ENCODE peak calls at places on chromosomes 13 and 19, in eight cellular contexts. M is Panc1; V is Peyer's patch; X is sigmoid colon; H is uterus; D is CD8-positive, alpha-beta T cell; S is PC-3; C is spleen. Q is an unnamed sample. For H3K36me3 and H3K4me1, the result is how much of the 10 kb centered on the place peaks cover.

GRCh38 chr13:49690133-49690989 is 925 bp downstream of the EBPL start:
- DNase-seq in M (no peak), V (no peak), X (no peak), H (peak), D (no peak), S (peak), C (no peak), Q (peak)

GRCh38 chr13:98675837-98676236 is 76.6 kb downstream of the SLC15A1 start:
- DNase-seq in M (no peak), V (no peak), X (no peak), H (no peak), D (no peak), S (no peak), C (no peak), Q (no peak)

GRCh38 chr19:18650468-18651001 is 13.7 kb downstream of the KLHL26 start:
- DNase-seq in M (no peak), V (no peak), X (peak), H (peak), D (no peak), S (no peak), C (no peak), Q (peak)

GRCh38 chr19:46728208-46728607 is 11.3 kb upstream of the PRKD2 start:
- DNase-seq in M (no peak), V (no peak), X (peak), H (no peak), D (no peak), S (no peak), C (peak), Q (no peak)

GRCh38 chr13:32026619-32027018 is 5.0 kb upstream of the FRY start:
- DNase-seq in M (no peak), V (no peak), X (no peak), H (no peak), D (no peak), S (no peak), C (no peak), Q (no peak)

GRCh38 chr19:47316513-47316912 is 6.9 kb downstream of the C5AR1 start:
- DNase-seq in M (no peak), V (no peak), X (no peak), H (no peak), D (no peak), S (no peak), C (no peak), Q (no peak)

GRCh38 chr19:45186509-45187334 is 8.1 kb downstream of the BLOC1S3 start:
- DNase-seq in M (no peak), V (no peak), X (no peak), H (no peak), D (no peak), S (peak), C (no peak), Q (no peak)

GRCh38 chr13:97322740-97323342 is 100.7 kb downstream of the MBNL2 start:
- DNase-seq in M (no peak), V (no peak), X (no peak), H (no peak), D (no peak), S (no peak), C (no peak), Q (no peak)

GRCh38 chr19:13748169-13748884 is 16.0 kb upstream of the MRI1 start:
- DNase-seq in M (no peak), V (no peak), X (no peak), H (no peak), D (no peak), S (peak), C (no peak), Q (peak)

GRCh38 chr19:31347356-31347755 is 1.9 kb downstream of the TSHZ3 start:
- DNase-seq in M (no peak), V (no peak), X (no peak), H (no peak), D (no peak), S (no peak), C (no peak), Q (no peak)

GRCh38 chr19:3768015-3768747 is 3.8 kb downstream of the RAX2 start:
- DNase-seq in M (no peak), V (no peak), X (no peak), H (no peak), D (no peak), S (no peak), C (no peak), Q (no peak)

GRCh38 chr19:31304877-31305312 is 44.3 kb downstream of the TSHZ3 start:
- DNase-seq in M (no peak), V (no peak), X (peak), H (no peak), D (no peak), S (no peak), C (no peak), Q (no peak)

GRCh38 chr19:30666301-30666803 is 294.2 kb downstream of the ZNF536 start:
- DNase-seq in M (peak), V (peak), X (no peak), H (peak), D (peak), S (peak), C (peak), Q (peak)

GRCh38 chr13:112702983-112703379 is 13.1 kb downstream of the ATP11A start:
- DNase-seq in M (no peak), V (peak), X (peak), H (no peak), D (no peak), S (no peak), C (peak), Q (no peak)

GRCh38 chr13:72726721-72727416 is 560 bp downstream of the MZT1 start:
- DNase-seq in M (no peak), V (peak), X (peak), H (no peak), D (no peak), S (peak), C (peak), Q (peak)

GRCh38 chr19:48510421-48511268 is 990 bp downstream of the LMTK3 start:
- DNase-seq in M (no peak), V (peak), X (peak), H (peak), D (peak), S (peak), C (peak), Q (peak)

GRCh38 chr19:5621945-5622464 is 571 bp downstream of the SAFB2 start:
- DNase-seq in M (no peak), V (no peak), X (peak), H (peak), D (peak), S (peak), C (no peak), Q (peak)

GRCh38 chr13:106151056-106151699 is 384.3 kb downstream of the EFNB2 start:
- DNase-seq in M (no peak), V (no peak), X (no peak), H (no peak), D (no peak), S (peak), C (no peak), Q (peak)

GRCh38 chr19:38264486-38265212 is at the start of gene SPINT2:
- DNase-seq in M (no peak), V (no peak), X (no peak), H (no peak), D (no peak), S (no peak), C (peak), Q (no peak)

GRCh38 chr19:40603071-40603718 is 2.0 kb downstream of the LTBP4 start:
- DNase-seq in M (no peak), V (no peak), X (no peak), H (no peak), D (no peak), S (peak), C (no peak), Q (peak)

GRCh38 chr19:49687566-49688316 is 1.7 kb upstream of the ADM5 start:
- DNase-seq in M (no peak), V (no peak), X (no peak), H (no peak), D (no peak), S (peak), C (no peak), Q (no peak)

GRCh38 chr13:73299787-73300186 is 241.0 kb downstream of the KLF5 start:
- DNase-seq in M (no peak), V (no peak), X (no peak), H (no peak), D (no peak), S (no peak), C (no peak), Q (no peak)

GRCh38 chr19:51186323-51186722 is 38.6 kb upstream of the CD33 start:
- DNase-seq in M (no peak), V (no peak), X (no peak), H (no peak), D (no peak), S (no peak), C (no peak), Q (no peak)

GRCh38 chr13:41144576-41144975 is 12.0 kb upstream of the KBTBD6 start:
- DNase-seq in M (no peak), V (no peak), X (no peak), H (no peak), D (no peak), S (no peak), C (no peak), Q (no peak)

GRCh38 chr19:8367327-8368001 is 3.5 kb downstream of the ANGPTL4 start:
- DNase-seq in M (no peak), V (peak), X (peak), H (peak), D (no peak), S (peak), C (peak), Q (peak)

GRCh38 chr19:52664461-52664860 is 26.3 kb upstream of the ZNF83 start:
- DNase-seq in M (no peak), V (no peak), X (no peak), H (no peak), D (no peak), S (no peak), C (no peak), Q (no peak)

GRCh38 chr13:25902946-25903345 is 148.9 kb downstream of the SHISA2 start:
- DNase-seq in M (no peak), V (no peak), X (no peak), H (no peak), D (no peak), S (no peak), C (no peak), Q (no peak)

GRCh38 chr13:20099319-20099718 is 61.5 kb downstream of the GJA3 start:
- DNase-seq in M (no peak), V (no peak), X (no peak), H (no peak), D (no peak), S (no peak), C (no peak), Q (no peak)
- H3K36me3 ChIP-seq in M (under half), V (under half), X (under half), H (under half), D (under half), S (under half), C (under half), Q (under half)

DNA sequence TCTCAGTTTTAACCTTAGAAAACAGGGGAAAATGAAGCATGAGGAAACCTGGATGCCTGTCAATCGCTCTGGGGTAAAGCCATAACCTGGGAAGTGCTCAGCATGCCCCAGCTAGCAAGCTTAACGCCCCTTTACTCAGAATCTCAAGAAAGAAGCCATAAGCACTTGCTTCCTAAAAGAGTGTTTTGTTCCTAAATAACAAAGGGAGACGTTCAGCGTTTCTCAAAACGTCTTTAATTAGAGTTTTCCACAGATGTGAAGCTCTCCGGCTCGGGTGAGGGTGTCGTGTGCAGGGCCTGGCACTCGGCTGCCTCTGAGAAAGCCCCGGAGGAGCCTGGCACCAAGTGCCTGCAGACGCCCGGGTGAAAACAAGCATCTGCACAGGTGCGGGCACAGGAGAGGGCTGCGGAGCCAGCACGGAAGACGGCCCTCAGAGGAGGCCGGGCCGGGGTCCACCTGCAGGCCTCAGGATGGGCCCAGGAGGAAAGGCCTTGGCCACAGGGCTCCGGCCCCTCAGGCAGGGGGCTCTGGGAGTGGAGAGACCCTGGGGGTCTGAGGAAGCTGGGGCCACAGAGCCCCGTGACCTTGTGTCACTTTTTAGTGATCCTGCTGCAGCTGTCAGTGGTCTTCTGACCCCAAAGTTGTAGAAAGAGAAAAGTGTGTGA is 6.2 kb downstream of the GAS6 start:
- DNase-seq in M (no peak), V (peak), X (no peak), H (no peak), D (no peak), S (no peak), C (no peak), Q (no peak)
- H3K4me1 ChIP-seq in M (under half), V (under half), X (half or more), H (half or more), D (under half), S (under half), C (under half), Q (half or more)

GRCh38 chr13:94607056-94607455 is 5.4 kb downstream of the GPR180 start:
- DNase-seq in M (no peak), V (no peak), X (no peak), H (no peak), D (no peak), S (no peak), C (no peak), Q (no peak)
- H3K36me3 ChIP-seq in M (under half), V (under half), X (under half), H (under half), D (under half), S (under half), C (under half), Q (under half)

DNA sequence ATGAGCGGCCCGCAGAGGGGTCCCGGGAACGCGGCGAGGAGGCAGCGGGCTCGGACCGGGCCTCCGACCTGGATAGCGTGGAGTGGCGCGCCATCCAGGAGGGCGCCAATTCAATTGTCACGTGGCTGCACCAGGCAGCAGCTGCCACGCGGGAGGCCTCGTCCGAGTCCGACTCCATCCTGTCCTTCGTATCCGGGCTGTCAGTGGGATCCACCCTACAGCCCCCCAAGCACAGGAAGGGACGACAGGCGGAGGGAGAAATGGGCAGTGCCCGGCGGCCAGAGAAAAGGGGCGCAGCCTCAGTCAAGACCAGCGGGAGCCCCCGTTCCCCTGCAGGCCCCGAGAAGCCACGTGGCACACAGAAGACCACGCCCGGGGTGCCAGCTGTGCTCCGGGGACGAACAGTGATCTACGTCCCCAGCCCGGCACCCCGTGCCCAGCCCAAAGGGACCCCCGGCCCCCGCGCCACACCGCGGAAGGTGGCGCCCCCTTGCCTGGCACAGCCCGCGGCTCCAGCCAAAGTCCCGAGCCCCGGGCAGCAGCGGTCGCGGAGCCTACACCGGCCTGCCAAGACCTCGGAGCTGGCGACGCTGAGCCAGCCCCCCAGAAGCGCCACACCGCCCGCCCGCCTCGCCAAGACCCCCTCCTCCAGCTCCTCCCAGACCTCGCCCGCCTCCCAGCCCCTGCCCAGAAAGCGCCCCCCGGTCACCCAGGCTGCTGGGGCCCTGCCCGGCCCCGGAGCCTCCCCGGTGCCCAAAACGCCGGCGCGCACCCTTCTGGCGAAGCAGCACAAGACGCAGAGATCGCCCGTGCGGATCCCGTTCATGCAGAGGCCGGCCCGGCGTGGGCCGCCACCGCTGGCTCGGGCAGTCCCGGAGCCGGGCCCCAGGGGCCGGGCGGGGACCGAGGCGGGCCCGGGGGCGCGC is 10.5 kb downstream of the C19orf25 start:
- DNase-seq in M (no peak), V (no peak), X (no peak), H (no peak), D (no peak), S (peak), C (no peak), Q (no peak)
- H3K4me1 ChIP-seq in M (under half), V (half or more), X (half or more), H (half or more), D (half or more), S (under half), C (half or more), Q (under half)

Q was measured in colonic mucosa.